ENCODE peak calls at places on chromosome 6, in four cellular contexts. A, Q, P and T are unnamed samples.

GRCh38 chr6:4510906-4511625 is 265.1 kb upstream of the CDYL start:
- DNase-seq in A (no peak), Q (no peak), P (no peak), T (no peak)

GRCh38 chr6:159693894-159694545 is 979 bp upstream of the SOD2 start:
- DNase-seq in A (no peak), P (peak), Q (no peak), T (no peak)

GRCh38 chr6:159533568-159533967 is 159.5 kb downstream of the SOD2 start:
- DNase-seq in Q (no peak), A (no peak), P (no peak), T (no peak)

GRCh38 chr6:149077208-149077607 is 240.3 kb upstream of the TAB2 start:
- DNase-seq in P (no peak), Q (no peak), A (no peak), T (no peak)

GRCh38 chr6:104943781-104944180 is 13.1 kb upstream of the LIN28B start:
- DNase-seq in A (no peak), Q (no peak), P (no peak), T (no peak)

GRCh38 chr6:90274481-90275030 is 22.1 kb downstream of the BACH2 start:
- DNase-seq in P (no peak), Q (no peak), A (no peak), T (no peak)

GRCh38 chr6:71287038-71287437 is 1.6 kb upstream of the OGFRL1 start:
- DNase-seq in P (no peak), A (no peak), Q (no peak), T (no peak)

GRCh38 chr6:158467923-158468322 is 92.0 kb upstream of the TMEM181 start:
- DNase-seq in Q (no peak), P (no peak), A (no peak), T (peak)

GRCh38 chr6:51857134-51857533 is 230.3 kb downstream of the PKHD1 start:
- DNase-seq in Q (no peak), P (no peak), A (no peak), T (no peak)

GRCh38 chr6:82979657-82980056 is 86.0 kb downstream of the UBE3D start:
- DNase-seq in A (no peak), Q (no peak), P (no peak), T (no peak)

GRCh38 chr6:82978362-82978945 is 87.2 kb downstream of the UBE3D start:
- DNase-seq in P (no peak), Q (no peak), A (no peak), T (no peak)

GRCh38 chr6:82980086-82980485 is 85.6 kb downstream of the UBE3D start:
- DNase-seq in P (no peak), Q (no peak), A (no peak), T (no peak)

GRCh38 chr6:82971877-82972460 is 93.7 kb downstream of the UBE3D start:
- DNase-seq in Q (no peak), P (no peak), A (no peak), T (no peak)

DNA sequence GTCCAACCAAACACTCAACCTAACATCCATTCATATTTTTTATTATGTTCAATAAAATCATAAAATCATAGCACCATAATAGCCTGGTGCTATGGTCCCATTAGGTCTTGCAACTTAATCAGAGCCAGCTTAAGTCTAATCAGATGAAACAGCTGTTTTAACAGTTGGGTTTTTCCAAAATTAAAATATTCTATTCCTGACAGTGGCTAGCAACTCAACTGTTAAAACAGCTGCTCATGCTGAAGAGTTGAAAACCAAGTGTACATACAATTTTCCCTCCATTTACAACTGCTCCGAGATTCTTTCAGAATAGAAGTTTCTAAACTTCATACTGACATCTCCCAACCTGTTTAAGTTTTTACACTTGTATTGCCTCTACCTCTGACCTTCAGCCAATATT is 89.5 kb downstream of the UBE3D start:
- DNase-seq in A (no peak), P (no peak), Q (no peak), T (no peak)
- H3K9ac ChIP-seq in A (no peak), P (no peak), Q (no peak), T (no peak)

GRCh38 chr6:119313937-119314893 is 35.3 kb downstream of the MAN1A1 start:
- DNase-seq in Q (peak), A (no peak), P (no peak), T (no peak)
- TF ChIP-seq ZNF274 in Q (no peak), A (no peak), P (no peak), T (no peak)

DNA sequence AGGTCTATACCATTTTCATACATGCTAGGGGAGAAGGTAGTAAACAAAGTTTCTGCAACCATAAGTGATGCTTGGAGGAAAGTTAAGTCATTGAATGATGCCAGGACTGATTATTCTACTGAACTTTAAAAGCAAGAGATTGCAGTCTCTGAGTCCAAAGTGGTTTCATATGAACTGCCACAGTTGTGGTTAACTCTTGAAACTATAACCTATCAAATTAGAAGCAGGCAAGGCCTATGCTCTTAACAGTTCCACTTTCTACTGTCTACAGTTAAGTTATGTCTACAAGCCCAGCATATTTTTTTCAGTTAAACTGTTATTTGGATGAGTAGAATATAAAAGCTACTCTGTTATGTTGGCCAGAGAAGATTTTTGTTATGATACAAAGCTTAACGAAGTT is 326.5 kb upstream of the RUNX2 start:
- DNase-seq in A (no peak), P (no peak), Q (peak), T (no peak)
- TF ChIP-seq SUZ12 in A (no peak), P (no peak), Q (no peak), T (no peak)

GRCh38 chr6:111606620-111607115 is 990 bp upstream of the TRAF3IP2 start:
- DNase-seq in A (no peak), Q (no peak), P (no peak), T (no peak)

GRCh38 chr6:111610548-111611172 is 5.0 kb upstream of the TRAF3IP2 start:
- DNase-seq in P (peak), A (no peak), Q (no peak), T (no peak)

GRCh38 chr6:111612379-111612778 is 6.7 kb upstream of the TRAF3IP2 start:
- DNase-seq in A (no peak), P (no peak), Q (no peak), T (no peak)

GRCh38 chr6:111607279-111607678 is 1.6 kb upstream of the TRAF3IP2 start:
- DNase-seq in Q (no peak), P (no peak), A (no peak), T (no peak)

DNA sequence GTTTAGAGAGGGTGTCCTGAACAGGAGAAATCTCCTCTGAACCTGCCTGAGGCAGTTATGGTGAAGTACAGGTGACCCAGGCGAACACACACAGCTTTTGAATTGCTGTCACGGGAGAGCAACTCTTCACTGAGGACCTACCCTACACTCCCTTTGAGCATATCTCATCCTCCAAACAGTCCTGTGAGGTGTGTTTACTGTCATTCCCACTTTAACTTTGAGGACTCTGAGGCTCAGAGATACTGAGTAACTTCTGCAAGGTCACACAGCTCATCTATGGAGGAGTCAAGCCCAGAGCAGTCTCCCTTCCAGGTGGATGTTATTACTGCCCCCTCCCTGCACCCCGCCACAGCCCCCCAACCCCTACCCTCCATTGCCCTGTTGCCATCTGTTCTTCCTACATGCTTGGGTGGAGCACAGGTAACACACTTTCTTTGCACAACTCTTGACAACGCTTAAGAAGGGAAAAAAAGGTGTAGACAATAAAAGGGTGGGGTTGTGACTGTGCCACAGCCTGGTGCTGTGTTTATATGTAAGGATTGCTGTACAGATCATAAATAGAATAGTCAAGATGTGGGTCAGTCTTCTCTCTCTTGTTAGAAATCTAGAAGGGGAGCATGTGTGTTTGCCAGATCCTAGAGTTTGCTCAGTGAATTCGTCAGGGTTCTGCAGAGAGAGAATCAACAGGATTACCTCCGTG is 4.3 kb upstream of the TRAF3IP2 start:
- DNase-seq in A (no peak), P (no peak), Q (no peak), T (no peak)
- H3K9ac ChIP-seq in A (no peak), P (peak), Q (no peak), T (no peak)

GRCh38 chr6:45924763-45925342 is 90.8 kb downstream of the CLIC5 start:
- DNase-seq in P (no peak), A (no peak), Q (no peak), T (no peak)

GRCh38 chr6:45923831-45924391 is 91.7 kb downstream of the CLIC5 start:
- DNase-seq in A (no peak), P (no peak), Q (no peak), T (no peak)

GRCh38 chr6:45921703-45922270 is 93.9 kb downstream of the CLIC5 start:
- DNase-seq in P (no peak), A (no peak), Q (no peak), T (no peak)

GRCh38 chr6:45920819-45921511 is 94.7 kb downstream of the CLIC5 start:
- DNase-seq in Q (peak), A (no peak), P (no peak), T (no peak)

DNA sequence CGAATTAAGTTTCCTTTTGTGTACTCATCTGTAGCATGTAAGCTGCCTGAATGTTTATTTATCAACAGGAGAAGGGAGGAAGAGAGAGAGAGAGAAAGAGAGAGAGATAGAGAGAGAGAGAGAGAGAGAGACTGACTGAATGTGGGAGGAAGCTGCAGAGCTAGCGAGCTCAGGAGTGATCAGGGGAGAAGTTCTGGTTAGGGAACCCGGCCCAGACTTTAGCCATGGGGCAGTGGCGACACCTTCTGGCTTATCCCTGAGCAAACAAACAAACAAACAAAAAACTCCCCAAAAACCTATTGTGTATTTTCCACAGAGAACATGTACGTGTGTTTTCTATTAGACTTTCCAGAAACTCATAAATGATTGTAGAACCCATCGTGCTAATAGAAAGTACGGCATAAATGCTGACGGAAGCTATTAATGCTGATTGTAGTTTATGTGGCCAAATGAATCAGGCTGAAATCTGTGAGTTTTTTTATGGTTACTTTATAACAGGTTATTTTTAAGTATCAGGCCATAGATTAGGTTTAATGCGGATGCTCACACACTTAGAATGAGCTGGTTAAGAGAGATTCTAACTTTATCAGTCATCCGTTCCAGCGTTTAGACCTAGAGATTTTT is 92.8 kb downstream of the CLIC5 start:
- DNase-seq in P (no peak), A (peak), Q (no peak), T (no peak)
- TF ChIP-seq ZNF274 in P (no peak), A (no peak), Q (no peak), T (no peak)

GRCh38 chr6:37459981-37460800 is 27.2 kb downstream of the CMTR1 start:
- DNase-seq in P (no peak), Q (no peak), A (no peak), T (peak)

GRCh38 chr6:37454420-37455125 is 21.6 kb downstream of the CMTR1 start:
- DNase-seq in A (no peak), P (no peak), Q (no peak), T (no peak)

GRCh38 chr6:37456126-37456525 is 23.1 kb downstream of the CMTR1 start:
- DNase-seq in Q (no peak), A (no peak), P (no peak), T (no peak)

GRCh38 chr6:37460805-37461204 is 27.8 kb downstream of the CMTR1 start:
- DNase-seq in A (no peak), P (no peak), Q (no peak), T (peak)

DNA sequence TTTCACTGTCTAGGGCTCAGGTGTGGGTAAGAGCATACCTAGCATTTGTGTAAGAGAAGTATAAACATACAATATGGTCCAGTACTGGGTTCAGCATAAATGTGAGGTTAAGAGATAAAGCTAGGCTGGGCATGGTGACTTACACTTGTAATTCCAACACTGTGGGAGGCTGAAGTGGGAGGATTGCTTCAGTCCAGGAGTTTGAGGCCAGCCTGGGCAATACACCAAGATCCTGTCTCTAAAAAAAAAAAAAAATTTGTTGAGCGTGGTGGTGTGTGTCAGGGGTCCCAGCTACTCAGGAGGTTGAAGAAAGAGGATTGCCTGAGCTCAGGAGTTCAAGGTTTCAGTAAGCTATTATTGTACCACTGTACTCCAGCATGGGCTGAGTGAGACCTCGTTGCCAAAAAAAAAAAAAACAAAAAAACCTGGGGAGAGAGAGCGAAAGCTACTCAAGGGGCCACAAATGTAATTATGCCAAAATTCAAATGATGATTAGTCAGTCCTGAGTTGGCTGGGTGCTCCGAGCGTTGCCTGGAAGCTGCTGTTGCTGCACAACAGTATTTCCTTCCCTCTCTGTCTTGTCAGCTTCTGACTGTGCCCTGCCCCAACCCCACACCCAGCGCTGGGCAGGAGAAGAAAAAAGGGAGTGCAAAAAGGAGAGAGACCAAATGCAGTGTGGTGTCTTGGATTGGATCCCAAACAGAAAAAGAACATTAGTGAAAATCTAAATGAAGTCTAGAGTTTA is 24.0 kb downstream of the CMTR1 start:
- DNase-seq in P (no peak), A (no peak), Q (no peak), T (no peak)
- TF ChIP-seq SUZ12 in P (no peak), A (no peak), Q (no peak), T (no peak)